ENCODE peak calls at places on chromosomes 3 and 15, in four cellular contexts. One of them, this sample, is unnamed.

GRCh38 chr3:124814620-124815421 is 72.3 kb downstream of the ITGB5 start:
- DNase-seq in HepG2: peak; percentile 71
- DNase-seq in A549: peak; percentile 74
- DNase-seq in GM12878: no peak
- DNase-seq in this sample: no peak

GRCh38 chr3:4726549-4726948 is 233.4 kb downstream of the ITPR1 start:
- DNase-seq in HepG2: no peak
- DNase-seq in A549: no peak
- DNase-seq in GM12878: no peak
- DNase-seq in this sample: no peak

GRCh38 chr15:58457466-58457965 is 25.7 kb downstream of the LIPC start:
- DNase-seq in A549: no peak
- DNase-seq in GM12878: peak; percentile 88
- DNase-seq in HepG2: no peak
- DNase-seq in this sample: no peak

GRCh38 chr3:46282041-46282440 is 39.8 kb downstream of the CCR3 start:
- DNase-seq in HepG2: no peak
- DNase-seq in A549: no peak
- DNase-seq in GM12878: no peak
- DNase-seq in this sample: no peak

GRCh38 chr3:133295199-133295901 is 104.5 kb upstream of the BFSP2 start:
- DNase-seq in GM12878: peak; percentile 19
- DNase-seq in HepG2: no peak
- DNase-seq in A549: no peak
- DNase-seq in this sample: no peak

GRCh38 chr3:33061782-33062181 is 35.2 kb downstream of the GLB1 start:
- DNase-seq in GM12878: no peak
- DNase-seq in A549: no peak
- DNase-seq in HepG2: no peak
- DNase-seq in this sample: no peak

GRCh38 chr3:172246107-172246870 is 202.0 kb downstream of the GHSR start:
- DNase-seq in HepG2: no peak
- DNase-seq in A549: no peak
- DNase-seq in GM12878: no peak
- DNase-seq in this sample: peak; percentile 28

GRCh38 chr15:82040862-82041261 is 5.0 kb downstream of the MEX3B start:
- DNase-seq in A549: no peak
- DNase-seq in GM12878: no peak
- DNase-seq in HepG2: no peak
- DNase-seq in this sample: no peak

GRCh38 chr15:67680645-67681044 is 138.1 kb downstream of the MAP2K5 start:
- DNase-seq in HepG2: no peak
- DNase-seq in GM12878: no peak
- DNase-seq in A549: peak; percentile 5
- DNase-seq in this sample: peak; percentile 2

GRCh38 chr3:177351757-177352158 is 154.5 kb upstream of the TBL1XR1 start:
- DNase-seq in A549: no peak
- DNase-seq in HepG2: no peak
- DNase-seq in GM12878: peak; percentile 87
- DNase-seq in this sample: no peak

GRCh38 chr15:75368689-75369239 is 357 bp upstream of the MAN2C1 start:
- DNase-seq in HepG2: peak; percentile 87
- DNase-seq in A549: no peak
- DNase-seq in GM12878: no peak
- DNase-seq in this sample: peak; percentile 30

GRCh38 chr15:57185507-57186074 is 190.7 kb upstream of the CGNL1 start:
- DNase-seq in HepG2: no peak
- DNase-seq in GM12878: no peak
- DNase-seq in A549: no peak
- DNase-seq in this sample: no peak

GRCh38 chr3:39752751-39753150 is 56.7 kb upstream of the MYRIP start:
- DNase-seq in A549: no peak
- DNase-seq in HepG2: no peak
- DNase-seq in GM12878: no peak
- DNase-seq in this sample: no peak

GRCh38 chr3:36893137-36893557 is 51.7 kb downstream of the TRANK1 start:
- DNase-seq in A549: peak; percentile 63
- DNase-seq in HepG2: no peak
- DNase-seq in GM12878: no peak
- DNase-seq in this sample: no peak

GRCh38 chr15:25242957-25243799 is 195.6 kb downstream of the UBE3A start:
- DNase-seq in A549: no peak
- DNase-seq in GM12878: no peak
- DNase-seq in HepG2: no peak
- DNase-seq in this sample: no peak

GRCh38 chr3:9340450-9341009 is 22.3 kb upstream of the THUMPD3 start:
- DNase-seq in HepG2: peak; percentile 41
- DNase-seq in A549: peak; percentile 62
- DNase-seq in GM12878: no peak
- DNase-seq in this sample: no peak

GRCh38 chr3:196640501-196640968 is 1.0 kb downstream of the NRROS start:
- DNase-seq in HepG2: no peak
- DNase-seq in GM12878: no peak
- DNase-seq in A549: no peak
- DNase-seq in this sample: no peak

GRCh38 chr15:19944261-19944888 is 597.2 kb downstream of the GOLGA6L6 start:
- DNase-seq in HepG2: no peak
- DNase-seq in A549: no peak
- DNase-seq in GM12878: no peak
- DNase-seq in this sample: peak; percentile 19

GRCh38 chr3:43872901-43873300 is 182.2 kb downstream of the ABHD5 start:
- DNase-seq in A549: peak; percentile 85
- DNase-seq in GM12878: no peak
- DNase-seq in HepG2: no peak
- DNase-seq in this sample: no peak

GRCh38 chr3:181358060-181358459 is 353.7 kb upstream of the SOX2 start:
- DNase-seq in GM12878: no peak
- DNase-seq in HepG2: no peak
- DNase-seq in A549: no peak
- DNase-seq in this sample: no peak

GRCh38 chr15:74302821-74303359 is 64.6 kb downstream of the CYP11A1 start:
- DNase-seq in HepG2: peak; percentile 11
- DNase-seq in GM12878: no peak
- DNase-seq in A549: peak; percentile 38
- DNase-seq in this sample: peak; percentile 93

GRCh38 chr3:39284457-39284881 is 4.6 kb upstream of the CX3CR1 start:
- DNase-seq in HepG2: no peak
- DNase-seq in A549: no peak
- DNase-seq in GM12878: no peak
- DNase-seq in this sample: no peak

GRCh38 chr3:172159962-172160538 is 120.7 kb downstream of the FNDC3B start:
- DNase-seq in GM12878: no peak
- DNase-seq in A549: no peak
- DNase-seq in HepG2: no peak
- DNase-seq in this sample: no peak

GRCh38 chr3:104461431-104461830 is 905.3 kb upstream of the ALCAM start:
- DNase-seq in A549: no peak
- DNase-seq in GM12878: no peak
- DNase-seq in HepG2: no peak
- DNase-seq in this sample: no peak

DNA sequence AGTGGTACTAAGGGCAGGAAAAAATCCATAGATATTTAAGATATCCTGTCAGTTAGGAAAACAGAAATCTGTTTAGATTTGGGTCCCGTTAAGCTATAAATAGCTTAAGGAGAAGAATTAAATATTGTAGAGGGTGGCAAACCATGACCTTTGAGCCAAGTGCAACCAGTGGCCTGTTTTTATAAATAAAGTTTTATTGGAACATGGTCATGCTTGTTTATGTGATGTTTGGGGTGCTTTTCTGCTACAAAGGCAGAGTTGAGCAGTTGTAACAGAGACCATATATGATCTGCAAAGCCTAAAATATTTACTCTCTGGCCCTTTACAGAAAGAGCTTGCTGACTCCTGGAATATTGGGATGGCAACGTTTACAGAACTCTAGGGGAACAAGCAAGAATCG is 66.3 kb downstream of the SQOR start:
- DNase-seq in GM12878: no peak
- DNase-seq in HepG2: no peak
- DNase-seq in A549: no peak
- DNase-seq in this sample: no peak
- TF ChIP-seq PBX3 in GM12878: no peak
- TF ChIP-seq PBX3 in HepG2: no peak
- TF ChIP-seq PBX3 in A549: no peak
- TF ChIP-seq PBX3 in this sample: no peak

GRCh38 chr15:64426845-64427465 is 33.4 kb upstream of the ZNF609 start:
- DNase-seq in A549: peak; percentile 26
- DNase-seq in GM12878: no peak
- DNase-seq in HepG2: peak; percentile 12
- DNase-seq in this sample: no peak

GRCh38 chr15:64429448-64429847 is 30.9 kb upstream of the ZNF609 start:
- DNase-seq in A549: no peak
- DNase-seq in GM12878: no peak
- DNase-seq in HepG2: no peak
- DNase-seq in this sample: no peak

GRCh38 chr15:64430000-64430735 is 30.2 kb upstream of the ZNF609 start:
- DNase-seq in HepG2: no peak
- DNase-seq in GM12878: peak; percentile 65
- DNase-seq in A549: no peak
- DNase-seq in this sample: no peak
- TF ChIP-seq PBX3 in HepG2: no peak
- TF ChIP-seq PBX3 in GM12878: peak; percentile 78
- TF ChIP-seq PBX3 in A549: no peak
- TF ChIP-seq PBX3 in this sample: peak; percentile 82

DNA sequence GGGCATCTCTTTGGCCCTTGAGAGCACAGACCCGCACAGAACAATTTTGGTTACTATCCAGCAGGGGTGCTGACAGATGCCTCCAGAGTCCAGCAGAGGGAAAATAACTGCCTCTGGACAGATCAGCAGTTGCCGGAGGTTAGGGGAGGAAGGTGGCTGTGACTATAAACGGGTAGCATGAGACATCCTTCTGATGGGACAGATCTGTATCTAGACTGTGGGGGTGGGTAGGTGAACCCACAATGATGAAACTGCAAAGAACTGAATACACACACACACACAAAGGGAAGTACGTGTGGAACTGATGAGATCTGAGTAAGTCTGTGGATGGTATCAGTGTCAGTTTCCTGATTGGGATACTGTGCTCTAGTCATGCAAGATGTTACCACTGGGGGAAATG is 21.2 kb downstream of the ADAMTS7 start:
- DNase-seq in HepG2: no peak
- DNase-seq in A549: no peak
- DNase-seq in GM12878: no peak
- DNase-seq in this sample: no peak
- TF ChIP-seq PBX3 in HepG2: no peak
- TF ChIP-seq PBX3 in A549: no peak
- TF ChIP-seq PBX3 in GM12878: no peak
- TF ChIP-seq PBX3 in this sample: no peak

GRCh38 chr3:50610181-50610971 is 1.2 kb downstream of the CISH start:
- DNase-seq in HepG2: no peak
- DNase-seq in GM12878: no peak
- DNase-seq in A549: no peak
- DNase-seq in this sample: no peak
- TF ChIP-seq PBX3 in HepG2: no peak
- TF ChIP-seq PBX3 in GM12878: no peak
- TF ChIP-seq PBX3 in A549: no peak
- TF ChIP-seq PBX3 in this sample: no peak

GRCh38 chr15:38398134-38398533 is 55.8 kb upstream of the FAM98B start:
- DNase-seq in A549: peak; percentile 14
- DNase-seq in GM12878: no peak
- DNase-seq in HepG2: peak; percentile 13
- DNase-seq in this sample: no peak

GRCh38 chr15:38406451-38406850 is 47.5 kb upstream of the FAM98B start:
- DNase-seq in GM12878: no peak
- DNase-seq in HepG2: no peak
- DNase-seq in A549: no peak
- DNase-seq in this sample: no peak

GRCh38 chr15:38401101-38401500 is 52.8 kb upstream of the FAM98B start:
- DNase-seq in HepG2: no peak
- DNase-seq in GM12878: no peak
- DNase-seq in A549: no peak
- DNase-seq in this sample: no peak

GRCh38 chr15:38401716-38402115 is 52.2 kb upstream of the FAM98B start:
- DNase-seq in HepG2: no peak
- DNase-seq in A549: no peak
- DNase-seq in GM12878: no peak
- DNase-seq in this sample: no peak
- TF ChIP-seq PBX3 in HepG2: no peak
- TF ChIP-seq PBX3 in A549: no peak
- TF ChIP-seq PBX3 in GM12878: no peak
- TF ChIP-seq PBX3 in this sample: no peak

GRCh38 chr15:39621210-39621609 is 40.3 kb downstream of the THBS1 start:
- DNase-seq in GM12878: no peak
- DNase-seq in A549: no peak
- DNase-seq in HepG2: no peak
- DNase-seq in this sample: no peak
- TF ChIP-seq PBX3 in GM12878: no peak
- TF ChIP-seq PBX3 in A549: no peak
- TF ChIP-seq PBX3 in HepG2: no peak
- TF ChIP-seq PBX3 in this sample: no peak

GRCh38 chr15:101167366-101167790 is 84.5 kb downstream of the CHSY1 start:
- DNase-seq in HepG2: peak; percentile 31
- DNase-seq in A549: no peak
- DNase-seq in GM12878: no peak
- DNase-seq in this sample: no peak
- TF ChIP-seq PBX3 in HepG2: no peak
- TF ChIP-seq PBX3 in A549: no peak
- TF ChIP-seq PBX3 in GM12878: no peak
- TF ChIP-seq PBX3 in this sample: no peak

DNA sequence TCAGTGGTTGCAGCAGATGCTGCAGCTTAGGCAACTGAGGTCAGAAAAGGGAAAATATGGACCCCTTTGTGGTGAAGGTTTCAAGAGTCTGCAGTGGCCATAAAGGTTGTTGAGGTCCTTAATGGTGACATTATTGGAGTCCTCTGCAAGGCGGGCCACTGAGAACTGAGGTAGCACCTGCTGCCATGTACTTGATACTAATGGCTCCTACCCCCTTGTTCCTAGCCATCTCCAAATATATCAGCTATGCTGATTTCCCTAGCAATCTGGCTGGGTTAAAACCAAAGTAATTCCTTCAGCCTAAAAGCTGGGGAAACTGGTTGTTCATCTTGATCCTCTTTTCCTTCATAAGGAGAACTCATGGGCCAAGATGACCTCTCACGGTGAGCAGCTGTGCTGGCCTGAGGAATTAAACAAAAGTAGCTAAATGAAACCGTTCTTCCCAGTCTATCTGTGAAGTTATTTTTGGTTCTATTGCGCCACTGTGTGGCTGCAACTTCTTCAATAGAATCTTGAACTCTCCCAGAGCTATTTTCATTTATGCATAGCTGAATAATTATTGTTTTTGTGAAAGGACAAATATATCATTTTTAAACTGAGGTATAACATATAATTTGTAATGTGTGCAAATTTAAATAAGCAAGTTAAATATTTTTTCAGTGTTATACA is 76.1 kb upstream of the PLSCR4 start:
- DNase-seq in HepG2: peak; percentile 46
- DNase-seq in GM12878: no peak
- DNase-seq in A549: peak; percentile 66
- DNase-seq in this sample: peak; percentile 1
- TF ChIP-seq PBX3 in HepG2: no peak
- TF ChIP-seq PBX3 in GM12878: no peak
- TF ChIP-seq PBX3 in A549: no peak
- TF ChIP-seq PBX3 in this sample: no peak

This sample was measured in SK-N-SH.